ENCODE peak calls at places on chromosomes 1 and 21, in eight cellular contexts. A is RWPE1, E is neural crest cell, O is GM23338, Q is GM20000, J is stomach, I is ovary, M is nephron progenitor cell. V is an unnamed sample.

GRCh38 chr1:15526021-15526489 is 593 bp upstream of the DNAJC16 start:
- DNase-seq in A (no peak), J (no peak), Q (no peak), M (peak), O (peak), E (no peak), I (peak), V (no peak)

GRCh38 chr1:15407579-15407978 is 2.1 kb upstream of the EFHD2 start:
- DNase-seq in A (no peak), O (no peak), M (no peak), Q (no peak), I (no peak), E (no peak), J (no peak), V (no peak)

GRCh38 chr1:111218947-111219346 is 8.6 kb upstream of the CHI3L2 start:
- DNase-seq in Q (no peak), E (no peak), A (no peak), I (no peak), M (no peak), J (no peak), O (no peak), V (peak)

GRCh38 chr1:203765029-203765837 is at the start of gene LAX1:
- DNase-seq in J (peak), A (no peak), E (no peak), Q (peak), O (no peak), M (no peak), I (no peak), V (peak)

GRCh38 chr1:162632234-162632666 is at the start of gene DDR2:
- DNase-seq in I (peak), E (no peak), A (no peak), Q (no peak), J (peak), M (no peak), O (peak), V (no peak)

GRCh38 chr1:47184090-47184735 is 5.6 kb downstream of the PDZK1IP1 start:
- DNase-seq in M (no peak), E (no peak), A (no peak), Q (no peak), J (peak), O (peak), I (no peak), V (peak)

GRCh38 chr1:58628987-58629598 is 52.0 kb upstream of the TACSTD2 start:
- DNase-seq in J (no peak), Q (no peak), O (no peak), I (no peak), A (no peak), E (no peak), M (no peak), V (no peak)

GRCh38 chr1:180228648-180229482 is 1.2 kb upstream of the LHX4 start:
- DNase-seq in I (no peak), M (no peak), E (no peak), Q (peak), O (peak), J (no peak), A (no peak), V (peak)

GRCh38 chr1:18452550-18452949 is 28.2 kb upstream of the KLHDC7A start:
- DNase-seq in J (no peak), Q (no peak), M (no peak), E (peak), A (peak), O (peak), I (no peak), V (peak)

GRCh38 chr1:117802546-117803257 is 126.7 kb downstream of the GDAP2 start:
- DNase-seq in O (no peak), I (no peak), E (peak), A (no peak), J (no peak), Q (no peak), M (no peak), V (no peak)

GRCh38 chr1:30634507-30634906 is 88.9 kb downstream of the MATN1 start:
- DNase-seq in M (no peak), Q (no peak), E (no peak), O (no peak), A (no peak), I (no peak), J (no peak), V (no peak)

GRCh38 chr1:30636621-30637020 is 86.8 kb downstream of the MATN1 start:
- DNase-seq in I (no peak), A (no peak), E (no peak), O (no peak), J (no peak), M (no peak), Q (no peak), V (no peak)

GRCh38 chr1:30631700-30632099 is 91.7 kb downstream of the MATN1 start:
- DNase-seq in E (no peak), M (no peak), I (no peak), O (no peak), A (no peak), Q (no peak), J (no peak), V (no peak)

GRCh38 chr1:30635386-30635975 is 87.9 kb downstream of the MATN1 start:
- DNase-seq in M (no peak), J (no peak), O (no peak), E (no peak), I (no peak), Q (no peak), A (no peak), V (no peak)

DNA sequence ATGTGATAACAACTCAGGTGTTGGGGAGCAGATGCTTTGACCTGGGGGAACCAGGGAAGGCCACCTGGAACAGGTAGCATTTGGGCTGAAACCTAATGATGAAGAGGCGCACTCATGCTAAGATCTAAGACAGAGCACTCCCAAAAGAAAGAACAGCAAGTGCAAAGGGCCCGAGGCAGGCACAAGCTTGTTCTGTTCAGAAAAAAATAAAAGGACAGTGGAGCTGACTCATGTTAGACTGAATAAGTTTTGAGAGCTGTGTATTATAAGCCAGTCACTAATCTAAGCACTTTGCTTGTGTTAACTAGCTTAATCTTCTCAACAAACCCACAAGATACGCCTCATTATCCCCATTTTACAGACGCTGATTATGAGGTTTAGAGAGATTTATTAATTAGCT is 90.1 kb downstream of the MATN1 start:
- DNase-seq in I (no peak), A (no peak), M (no peak), Q (no peak), J (no peak), O (no peak), E (no peak), V (no peak)
- TF ChIP-seq CTCF in I (no peak), A (no peak), M (no peak), Q (no peak), J (no peak), O (no peak), E (no peak), V (no peak)

GRCh38 chr1:196312739-196313138 is 295.5 kb downstream of the KCNT2 start:
- DNase-seq in M (no peak), E (no peak), O (peak), J (no peak), I (no peak), A (no peak), Q (no peak), V (no peak)

GRCh38 chr1:196306421-196306820 is 301.8 kb downstream of the KCNT2 start:
- DNase-seq in E (no peak), I (no peak), O (peak), A (no peak), J (no peak), Q (no peak), M (no peak), V (no peak)

GRCh38 chr1:196308171-196308570 is 300.1 kb downstream of the KCNT2 start:
- DNase-seq in J (no peak), I (no peak), E (no peak), O (no peak), A (no peak), M (no peak), Q (no peak), V (no peak)

GRCh38 chr1:196305216-196305615 is 303.0 kb downstream of the KCNT2 start:
- DNase-seq in M (no peak), Q (no peak), E (no peak), J (no peak), I (no peak), A (no peak), O (no peak), V (no peak)

DNA sequence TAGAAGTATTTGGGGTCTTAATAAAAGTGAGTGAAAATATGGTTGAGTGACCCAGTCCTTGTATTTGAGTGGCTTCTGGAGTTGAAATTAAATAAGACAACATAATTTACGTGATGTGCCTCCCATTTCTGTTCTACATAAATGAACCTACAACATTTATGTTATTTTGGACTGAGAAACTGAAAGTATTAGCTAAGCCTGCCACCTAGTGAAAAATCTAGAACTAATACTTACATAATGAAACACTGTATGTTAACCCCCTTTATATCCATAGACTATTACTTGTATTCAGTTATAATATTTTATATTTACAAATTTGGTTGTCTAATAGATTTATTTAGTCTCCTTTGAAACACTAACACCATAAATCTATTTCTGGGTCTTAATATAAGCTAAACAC is 298.9 kb downstream of the KCNT2 start:
- DNase-seq in J (no peak), M (no peak), Q (no peak), A (peak), I (no peak), O (peak), E (no peak), V (peak)
- TF ChIP-seq CTCF in J (no peak), M (no peak), Q (no peak), A (peak), I (no peak), O (peak), E (peak), V (peak)

DNA sequence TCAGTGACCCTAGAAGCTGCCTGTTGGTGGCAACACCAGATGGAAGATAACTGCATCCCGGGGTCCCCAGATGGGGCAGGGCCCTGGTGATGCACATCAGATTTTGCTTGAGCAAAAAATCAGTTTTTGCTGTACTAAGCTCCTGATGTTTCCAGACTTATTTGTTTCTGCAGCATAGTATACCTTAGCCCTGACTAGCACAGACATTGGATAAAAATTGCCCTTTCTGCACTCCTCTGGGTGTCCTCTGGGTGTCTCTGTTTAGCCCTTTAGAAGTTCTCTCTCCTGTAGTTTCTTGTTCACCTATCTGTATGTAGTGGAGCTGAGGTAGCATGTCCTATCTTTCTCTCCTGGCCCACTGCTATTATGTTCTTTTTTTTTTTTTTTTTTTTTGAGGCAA is 30.3 kb upstream of the PLA2G2C start:
- DNase-seq in M (no peak), O (peak), Q (peak), J (no peak), E (no peak), A (no peak), I (no peak), V (peak)
- TF ChIP-seq CTCF in M (peak), O (peak), Q (peak), J (no peak), E (peak), A (peak), I (no peak), V (peak)

GRCh38 chr1:167209044-167209443 is 11.6 kb upstream of the POU2F1 start:
- DNase-seq in M (no peak), I (no peak), O (no peak), E (no peak), A (no peak), Q (no peak), J (no peak), V (peak)

GRCh38 chr1:167208624-167208976 is 12.1 kb upstream of the POU2F1 start:
- DNase-seq in A (no peak), Q (no peak), E (no peak), M (no peak), O (no peak), I (no peak), J (no peak), V (no peak)

GRCh38 chr1:167210966-167211674 is 9.6 kb upstream of the POU2F1 start:
- DNase-seq in I (no peak), A (no peak), O (no peak), E (no peak), Q (no peak), J (no peak), M (no peak), V (no peak)

GRCh38 chr1:167206166-167206835 is 14.4 kb upstream of the POU2F1 start:
- DNase-seq in Q (no peak), E (no peak), M (no peak), A (no peak), I (no peak), O (peak), J (no peak), V (no peak)

GRCh38 chr1:167207940-167208623 is 12.6 kb upstream of the POU2F1 start:
- DNase-seq in I (no peak), J (no peak), E (no peak), A (no peak), Q (no peak), O (peak), M (no peak), V (no peak)
- TF ChIP-seq CTCF in I (no peak), J (no peak), E (peak), A (no peak), Q (no peak), O (peak), M (no peak), V (no peak)

GRCh38 chr1:71566413-71566812 is 485.6 kb upstream of the ZRANB2 start:
- DNase-seq in O (no peak), E (no peak), A (no peak), M (no peak), J (no peak), I (no peak), Q (no peak), V (no peak)
- TF ChIP-seq CTCF in O (no peak), E (no peak), A (no peak), M (no peak), J (no peak), I (no peak), Q (no peak), V (no peak)

DNA sequence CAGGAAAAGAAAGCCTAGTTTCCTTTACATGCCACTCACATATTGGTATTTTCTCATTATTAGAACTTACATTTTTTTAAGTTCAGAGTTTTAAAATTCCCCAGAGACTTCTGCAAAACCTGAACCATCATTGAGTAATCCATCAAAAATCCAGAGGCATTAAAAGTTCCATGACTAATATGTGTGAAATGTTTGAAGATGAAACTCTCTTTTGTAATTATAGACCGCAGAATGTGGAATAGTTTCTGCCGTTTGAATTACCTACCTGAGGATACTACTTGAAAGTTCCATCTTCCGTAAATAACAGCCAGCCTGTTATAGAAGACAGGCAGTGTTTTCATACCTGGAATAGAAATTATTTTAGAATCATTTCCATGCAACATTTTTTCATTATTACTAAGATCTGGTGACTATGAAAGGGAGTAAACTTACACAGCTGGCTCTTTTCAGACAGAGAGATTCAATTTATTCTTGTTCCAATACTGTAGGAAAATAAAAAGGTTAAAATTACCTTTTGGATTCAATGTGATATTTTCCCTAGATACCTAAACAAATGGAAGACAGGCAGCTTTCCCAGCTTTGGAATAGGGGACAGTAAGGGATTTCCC is 131.4 kb downstream of the ST6GALNAC5 start:
- DNase-seq in Q (no peak), O (no peak), J (no peak), I (no peak), E (no peak), M (no peak), A (peak), V (no peak)
- TF ChIP-seq CTCF in Q (no peak), O (no peak), J (no peak), I (no peak), E (no peak), M (no peak), A (no peak), V (no peak)

DNA sequence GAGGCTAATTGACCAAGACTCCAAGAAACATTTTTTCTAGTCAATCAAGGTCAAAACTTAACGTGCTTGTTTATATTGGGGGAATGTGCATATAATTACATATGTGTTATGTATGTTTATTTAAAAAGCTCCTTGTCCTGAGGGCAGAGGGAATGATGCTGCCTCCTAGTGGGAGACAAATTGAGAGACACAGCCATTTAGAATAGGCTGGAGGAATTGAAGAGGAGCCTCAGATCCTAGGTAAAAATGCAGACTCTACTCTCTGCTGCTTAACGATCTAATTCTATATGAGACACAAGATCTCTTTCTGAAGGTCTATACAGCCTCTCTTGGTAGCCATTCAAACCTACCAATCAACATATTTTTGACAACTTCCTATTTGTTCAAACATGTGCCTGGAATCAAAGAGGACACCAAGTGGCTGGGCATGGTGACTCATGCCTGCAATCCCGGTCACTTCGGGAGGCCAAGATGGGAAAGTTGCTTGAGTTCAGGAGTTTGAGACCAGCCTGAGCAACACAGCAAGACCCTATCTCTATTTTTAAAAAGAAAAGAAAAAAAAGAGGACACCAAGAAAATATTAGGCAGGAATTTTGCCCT is 136.6 kb upstream of the ZNF648 start:
- DNase-seq in J (no peak), A (no peak), Q (peak), I (no peak), O (peak), E (no peak), M (no peak), V (peak)
- TF ChIP-seq CTCF in J (no peak), A (no peak), Q (peak), I (peak), O (peak), E (peak), M (peak), V (peak)

GRCh38 chr1:165075725-165076370 is 280.7 kb downstream of the LMX1A start:
- DNase-seq in Q (no peak), A (peak), O (peak), M (peak), I (no peak), E (peak), J (no peak), V (peak)
- TF ChIP-seq CTCF in Q (no peak), A (peak), O (peak), M (peak), I (peak), E (peak), J (peak), V (peak)

DNA sequence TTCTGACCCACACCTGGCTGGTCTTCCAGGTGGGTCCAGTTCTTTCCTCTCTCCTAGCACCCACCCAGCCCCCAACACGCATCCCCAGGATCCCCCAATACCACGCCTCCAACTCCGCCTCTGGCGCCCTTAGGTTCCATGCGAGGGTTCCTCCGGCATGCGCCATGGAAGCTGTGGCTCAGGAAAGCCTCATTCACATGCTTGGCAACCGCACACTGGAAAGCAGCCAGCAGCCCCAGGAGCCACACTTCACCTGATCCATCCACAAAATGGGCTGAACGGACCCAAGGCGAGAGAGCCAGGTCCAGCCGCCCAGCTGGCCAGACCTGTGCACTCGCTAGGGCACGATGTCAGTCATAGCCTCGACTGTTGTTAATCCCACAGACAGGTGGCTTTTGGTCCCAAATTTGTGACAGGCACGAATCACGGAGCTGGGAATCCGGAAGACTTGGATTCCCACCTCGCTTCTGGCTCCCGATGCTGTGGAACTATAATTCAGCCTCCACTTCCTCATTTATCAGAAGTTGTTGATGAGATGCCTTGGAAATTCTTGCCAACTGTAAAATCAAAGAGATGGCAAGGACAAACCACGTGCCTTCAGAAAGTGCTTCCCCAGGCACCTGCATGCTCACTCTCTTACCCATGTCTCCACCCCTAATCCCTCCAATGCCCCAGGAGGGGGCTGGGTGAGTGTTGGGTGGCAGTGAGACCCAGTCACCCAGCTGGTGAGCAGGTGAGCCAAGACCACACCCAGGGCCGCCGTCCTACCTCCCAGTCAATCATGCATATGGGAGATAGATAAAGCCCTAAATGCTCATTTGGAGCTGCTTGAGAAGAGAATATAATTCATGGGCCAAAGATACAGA is 161.0 kb downstream of the PSMG1 start:
- DNase-seq in O (no peak), J (no peak), I (peak), E (no peak), Q (no peak), M (no peak), A (no peak), V (no peak)
- TF ChIP-seq CTCF in O (no peak), J (no peak), I (no peak), E (no peak), Q (no peak), M (no peak), A (no peak), V (no peak)

DNA sequence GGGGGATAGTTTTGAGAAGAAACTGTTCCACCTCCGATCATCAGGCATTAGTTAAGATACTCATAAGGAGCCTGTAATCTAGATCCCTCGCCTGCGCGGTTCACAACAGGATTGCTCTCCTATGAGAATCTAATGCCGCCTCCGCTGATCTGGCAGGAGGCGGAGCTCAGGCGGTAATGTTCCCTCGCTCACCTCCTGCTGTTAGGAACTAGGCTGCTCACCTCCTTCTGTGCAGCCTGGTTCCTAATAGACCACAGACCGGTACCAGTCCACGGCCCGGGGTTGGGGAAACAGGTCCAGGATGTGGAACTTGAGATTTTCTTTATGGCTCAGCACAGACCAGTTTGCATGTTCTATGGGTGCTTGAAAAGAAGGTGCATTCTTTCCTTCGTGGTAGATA is 27.2 kb upstream of the FAM3B start:
- DNase-seq in I (no peak), J (no peak), E (no peak), O (peak), A (no peak), Q (no peak), M (peak), V (no peak)
- TF ChIP-seq CTCF in I (no peak), J (no peak), E (no peak), O (no peak), A (no peak), Q (no peak), M (no peak), V (no peak)

V was measured in GM12865.